ENCODE peak calls at places on chromosome 1, in four cellular contexts. One of them, this sample, is unnamed.

GRCh38 chr1:227333423-227333822 is 15.1 kb upstream of the CDC42BPA start:
- DNase-seq in NCI-H2081 treated with DMSO at 0.1 percent for 48 hours: no peak
- DNase-seq in activated CD8-positive, alpha-beta T cell treated with anti-CD3 and anti-CD28 coated beads for 36 hours: no peak
- DNase-seq in GM06990: no peak
- DNase-seq in this sample: no peak

GRCh38 chr1:205226868-205227583 is 720 bp upstream of the TMCC2 start:
- DNase-seq in NCI-H2081 treated with DMSO at 0.1 percent for 48 hours: no peak
- DNase-seq in activated CD8-positive, alpha-beta T cell treated with anti-CD3 and anti-CD28 coated beads for 36 hours: peak
- DNase-seq in GM06990: no peak
- DNase-seq in this sample: no peak

GRCh38 chr1:95117207-95118018 is at the start of gene TLCD4:
- DNase-seq in NCI-H2081 treated with DMSO at 0.1 percent for 48 hours: no peak
- DNase-seq in activated CD8-positive, alpha-beta T cell treated with anti-CD3 and anti-CD28 coated beads for 36 hours: peak
- DNase-seq in GM06990: peak
- DNase-seq in this sample: no peak

GRCh38 chr1:30656171-30656940 is 67.0 kb downstream of the MATN1 start:
- DNase-seq in NCI-H2081 treated with DMSO at 0.1 percent for 48 hours: no peak
- DNase-seq in activated CD8-positive, alpha-beta T cell treated with anti-CD3 and anti-CD28 coated beads for 36 hours: no peak
- DNase-seq in GM06990: no peak
- DNase-seq in this sample: no peak

GRCh38 chr1:30313176-30313575 is 410.2 kb downstream of the MATN1 start:
- DNase-seq in NCI-H2081 treated with DMSO at 0.1 percent for 48 hours: no peak
- DNase-seq in activated CD8-positive, alpha-beta T cell treated with anti-CD3 and anti-CD28 coated beads for 36 hours: no peak
- DNase-seq in GM06990: no peak
- DNase-seq in this sample: no peak

GRCh38 chr1:181126871-181127587 is 38.5 kb downstream of the IER5 start:
- DNase-seq in NCI-H2081 treated with DMSO at 0.1 percent for 48 hours: no peak
- DNase-seq in activated CD8-positive, alpha-beta T cell treated with anti-CD3 and anti-CD28 coated beads for 36 hours: no peak
- DNase-seq in GM06990: no peak
- DNase-seq in this sample: peak

GRCh38 chr1:20726107-20726911 is 6.2 kb downstream of the SH2D5 start:
- DNase-seq in NCI-H2081 treated with DMSO at 0.1 percent for 48 hours: no peak
- DNase-seq in activated CD8-positive, alpha-beta T cell treated with anti-CD3 and anti-CD28 coated beads for 36 hours: no peak
- DNase-seq in GM06990: no peak
- DNase-seq in this sample: no peak

GRCh38 chr1:167052389-167052788 is 37.8 kb downstream of the GPA33 start:
- DNase-seq in NCI-H2081 treated with DMSO at 0.1 percent for 48 hours: no peak
- DNase-seq in activated CD8-positive, alpha-beta T cell treated with anti-CD3 and anti-CD28 coated beads for 36 hours: no peak
- DNase-seq in GM06990: no peak
- DNase-seq in this sample: no peak

GRCh38 chr1:37478451-37478871 is 4.1 kb downstream of the ZC3H12A start:
- DNase-seq in NCI-H2081 treated with DMSO at 0.1 percent for 48 hours: no peak
- DNase-seq in activated CD8-positive, alpha-beta T cell treated with anti-CD3 and anti-CD28 coated beads for 36 hours: peak
- DNase-seq in GM06990: no peak
- DNase-seq in this sample: no peak

GRCh38 chr1:161726631-161727342 is 5.4 kb downstream of the FCRLB start:
- DNase-seq in NCI-H2081 treated with DMSO at 0.1 percent for 48 hours: no peak
- DNase-seq in activated CD8-positive, alpha-beta T cell treated with anti-CD3 and anti-CD28 coated beads for 36 hours: peak
- DNase-seq in GM06990: peak
- DNase-seq in this sample: no peak

GRCh38 chr1:182386980-182387379 is 4.6 kb downstream of the GLUL start:
- DNase-seq in NCI-H2081 treated with DMSO at 0.1 percent for 48 hours: no peak
- DNase-seq in activated CD8-positive, alpha-beta T cell treated with anti-CD3 and anti-CD28 coated beads for 36 hours: no peak
- DNase-seq in GM06990: no peak
- DNase-seq in this sample: no peak